ENCODE peak calls at places on chromosome 3, in five cellular contexts. One of them, this sample, is unnamed.

GRCh38 chr3:189947948-189948723 is 172.6 kb downstream of the P3H2 start:
- DNase-seq in A172: peak; percentile 46
- DNase-seq in MM.1S: peak; percentile 45
- DNase-seq in fibroblast of lung: peak; percentile 48
- DNase-seq in stimulated activated naive CD4-positive, alpha-beta T cell: no peak
- DNase-seq in this sample: no peak

GRCh38 chr3:152183473-152183872 is 85.3 kb upstream of the MBNL1 start:
- DNase-seq in fibroblast of lung: peak; percentile 65
- DNase-seq in MM.1S: peak; percentile 38
- DNase-seq in A172: peak; percentile 26
- DNase-seq in stimulated activated naive CD4-positive, alpha-beta T cell: peak; percentile 22
- DNase-seq in this sample: no peak

GRCh38 chr3:38438421-38438820 is 15.3 kb upstream of the ACVR2B start:
- DNase-seq in A172: peak; percentile 48
- DNase-seq in fibroblast of lung: peak; percentile 25
- DNase-seq in stimulated activated naive CD4-positive, alpha-beta T cell: no peak
- DNase-seq in MM.1S: no peak
- DNase-seq in this sample: no peak

GRCh38 chr3:148459931-148460513 is 237.7 kb upstream of the AGTR1 start:
- DNase-seq in MM.1S: peak; percentile 36
- DNase-seq in stimulated activated naive CD4-positive, alpha-beta T cell: no peak
- DNase-seq in fibroblast of lung: peak; percentile 38
- DNase-seq in A172: no peak
- DNase-seq in this sample: no peak

GRCh38 chr3:194184265-194184751 is 48.4 kb downstream of the HES1 start:
- DNase-seq in stimulated activated naive CD4-positive, alpha-beta T cell: no peak
- DNase-seq in fibroblast of lung: no peak
- DNase-seq in A172: no peak
- DNase-seq in MM.1S: no peak
- DNase-seq in this sample: no peak

GRCh38 chr3:42535981-42536784 is 33.7 kb downstream of the VIPR1 start:
- DNase-seq in MM.1S: peak; percentile 40
- DNase-seq in fibroblast of lung: no peak
- DNase-seq in stimulated activated naive CD4-positive, alpha-beta T cell: no peak
- DNase-seq in A172: peak; percentile 31
- DNase-seq in this sample: no peak

GRCh38 chr3:9542182-9542581 is 11.4 kb downstream of the LHFPL4 start:
- DNase-seq in MM.1S: no peak
- DNase-seq in A172: no peak
- DNase-seq in fibroblast of lung: no peak
- DNase-seq in stimulated activated naive CD4-positive, alpha-beta T cell: no peak
- DNase-seq in this sample: no peak

GRCh38 chr3:45507820-45508317 is 86.7 kb upstream of the LIMD1 start:
- DNase-seq in MM.1S: no peak
- DNase-seq in A172: peak; percentile 38
- DNase-seq in stimulated activated naive CD4-positive, alpha-beta T cell: no peak
- DNase-seq in fibroblast of lung: peak; percentile 79
- DNase-seq in this sample: no peak

GRCh38 chr3:157405457-157405856 is 31.2 kb upstream of the PTX3 start:
- DNase-seq in MM.1S: no peak
- DNase-seq in stimulated activated naive CD4-positive, alpha-beta T cell: no peak
- DNase-seq in fibroblast of lung: peak; percentile 47
- DNase-seq in A172: no peak
- DNase-seq in this sample: no peak

GRCh38 chr3:115245437-115245836 is 98.3 kb upstream of the ZBTB20 start:
- DNase-seq in stimulated activated naive CD4-positive, alpha-beta T cell: no peak
- DNase-seq in A172: peak; percentile 99
- DNase-seq in MM.1S: no peak
- DNase-seq in fibroblast of lung: peak; percentile 86
- DNase-seq in this sample: no peak

This sample was measured in ureter.